ENCODE peak calls at places on chromosomes 3 and 15, in ten cellular contexts. J, D, X, C, H, U, I, R, W and O are unnamed samples.

GRCh38 chr15:67882487-67883227 is 42.8 kb upstream of the RNU6-1 start:
- DNase-seq in J (no peak), D (no peak), X (no peak), C (no peak), H (no peak), U (no peak), I (no peak), R (no peak), W (no peak), O (no peak)

GRCh38 chr15:84671211-84671610 is 13.2 kb upstream of the NMB start:
- DNase-seq in J (no peak), D (no peak), X (no peak), C (peak; percentile 22), H (peak; percentile 46), U (no peak), I (no peak), R (no peak), W (no peak), O (no peak)

GRCh38 chr3:122982202-122983185 is 45.1 kb downstream of the SEMA5B start:
- DNase-seq in J (no peak), D (no peak), X (no peak), C (no peak), H (no peak), U (no peak), I (no peak), R (no peak), W (no peak), O (peak; percentile 32)

GRCh38 chr3:28808068-28808467 is 459.4 kb upstream of the AZI2 start:
- DNase-seq in J (no peak), D (no peak), X (no peak), C (no peak), H (no peak), U (no peak), I (no peak), R (no peak), W (no peak), O (no peak)

GRCh38 chr15:58568157-58568571 is 136.4 kb downstream of the LIPC start:
- DNase-seq in J (peak; percentile 51), D (no peak), X (no peak), C (peak; percentile 72), H (no peak), U (no peak), I (no peak), R (peak; percentile 75), W (no peak), O (peak; percentile 74)

GRCh38 chr3:65927576-65927975 is 111.1 kb downstream of the MAGI1 start:
- DNase-seq in J (peak; percentile 51), D (no peak), X (no peak), C (no peak), H (peak; percentile 41), U (no peak), I (no peak), R (peak; percentile 69), W (no peak), O (no peak)

GRCh38 chr3:11464356-11464755 is 179.4 kb downstream of the VGLL4 start:
- DNase-seq in J (no peak), D (no peak), X (no peak), C (no peak), H (no peak), U (no peak), I (no peak), R (no peak), W (no peak), O (no peak)

GRCh38 chr3:117586161-117586560 is 876.6 kb downstream of the TUSC7 start:
- DNase-seq in J (no peak), D (no peak), X (no peak), C (no peak), H (no peak), U (no peak), I (peak; percentile 38), R (no peak), W (no peak), O (no peak)

GRCh38 chr3:111315911-111316310 is 226.1 kb upstream of the CD96 start:
- DNase-seq in J (no peak), D (peak; percentile 26), X (no peak), C (no peak), H (peak; percentile 50), U (no peak), I (peak; percentile 12), R (no peak), W (no peak), O (no peak)

GRCh38 chr3:32733631-32734229 is 48.7 kb downstream of the CNOT10 start:
- DNase-seq in J (no peak), D (peak; percentile 37), X (no peak), C (peak; percentile 55), H (peak; percentile 50), U (no peak), I (no peak), R (no peak), W (no peak), O (no peak)

GRCh38 chr15:88911766-88912118 is 1.4 kb downstream of the MFGE8 start:
- DNase-seq in J (no peak), D (peak; percentile 50), X (no peak), C (no peak), H (peak; percentile 50), U (no peak), I (no peak), R (peak; percentile 38), W (no peak), O (no peak)

GRCh38 chr3:101703169-101703568 is 16.7 kb upstream of the RPL24 start:
- DNase-seq in J (no peak), D (no peak), X (no peak), C (peak; percentile 40), H (peak; percentile 72), U (no peak), I (no peak), R (peak; percentile 41), W (no peak), O (no peak)

GRCh38 chr3:41900265-41900664 is 61.6 kb downstream of the ULK4 start:
- DNase-seq in J (no peak), D (peak; percentile 9), X (no peak), C (peak; percentile 62), H (peak; percentile 29), U (peak; percentile 26), I (no peak), R (no peak), W (no peak), O (no peak)

GRCh38 chr3:12974316-12974715 is 98.9 kb downstream of the IQSEC1 start:
- DNase-seq in J (no peak), D (no peak), X (no peak), C (no peak), H (no peak), U (no peak), I (no peak), R (no peak), W (no peak), O (no peak)

GRCh38 chr3:77251136-77251535 is 211.2 kb downstream of the ROBO2 start:
- DNase-seq in J (no peak), D (no peak), X (no peak), C (no peak), H (no peak), U (no peak), I (no peak), R (no peak), W (no peak), O (no peak)

GRCh38 chr3:126261037-126261436 is 80.7 kb upstream of the ALDH1L1 start:
- DNase-seq in J (peak; percentile 53), D (peak; percentile 60), X (peak; percentile 30), C (no peak), H (peak; percentile 30), U (no peak), I (peak; percentile 55), R (peak; percentile 45), W (no peak), O (peak; percentile 46)

GRCh38 chr3:102255736-102256135 is 179.1 kb upstream of the ZPLD1 start:
- DNase-seq in J (no peak), D (no peak), X (no peak), C (no peak), H (no peak), U (no peak), I (no peak), R (no peak), W (no peak), O (no peak)

GRCh38 chr15:38463893-38464292 is 10.0 kb downstream of the FAM98B start:
- DNase-seq in J (no peak), D (no peak), X (no peak), C (no peak), H (no peak), U (no peak), I (peak; percentile 73), R (no peak), W (no peak), O (no peak)

GRCh38 chr15:96337991-96338771 is 7.7 kb downstream of the NR2F2 start:
- DNase-seq in J (no peak), D (no peak), X (no peak), C (peak; percentile 30), H (no peak), U (no peak), I (no peak), R (no peak), W (no peak), O (peak; percentile 14)

GRCh38 chr15:90037961-90038633 is 37.0 kb downstream of the ZNF710 start:
- DNase-seq in J (no peak), D (no peak), X (no peak), C (peak; percentile 44), H (peak; percentile 28), U (no peak), I (no peak), R (no peak), W (peak; percentile 31), O (no peak)

GRCh38 chr3:46878796-46879436 is 1.4 kb downstream of the PTH1R start:
- DNase-seq in J (no peak), D (peak; percentile 79), X (no peak), C (no peak), H (peak; percentile 30), U (no peak), I (no peak), R (peak; percentile 60), W (no peak), O (no peak)

GRCh38 chr3:171811059-171811912 is 1.0 kb upstream of the PLD1 start:
- DNase-seq in J (no peak), D (peak; percentile 74), X (no peak), C (peak; percentile 87), H (peak; percentile 95), U (peak; percentile 97), I (no peak), R (no peak), W (no peak), O (no peak)

GRCh38 chr3:31275038-31275562 is 257.6 kb upstream of the STT3B start:
- DNase-seq in J (peak; percentile 27), D (peak; percentile 31), X (no peak), C (peak; percentile 74), H (peak; percentile 68), U (no peak), I (no peak), R (peak; percentile 21), W (no peak), O (no peak)

GRCh38 chr15:66714543-66714981 is 12.5 kb downstream of the SMAD6 start:
- DNase-seq in J (no peak), D (no peak), X (no peak), C (peak; percentile 64), H (peak; percentile 36), U (no peak), I (no peak), R (no peak), W (no peak), O (no peak)

GRCh38 chr3:189342811-189343210 is 171.0 kb downstream of the TPRG1 start:
- DNase-seq in J (no peak), D (no peak), X (no peak), C (no peak), H (no peak), U (no peak), I (no peak), R (no peak), W (no peak), O (no peak)

GRCh38 chr15:93382196-93382820 is 293.3 kb upstream of the RGMA start:
- DNase-seq in J (peak; percentile 40), D (no peak), X (no peak), C (no peak), H (no peak), U (no peak), I (peak; percentile 58), R (no peak), W (no peak), O (no peak)

GRCh38 chr3:75001330-75001729 is 386.9 kb upstream of the CNTN3 start:
- DNase-seq in J (no peak), D (no peak), X (no peak), C (no peak), H (peak; percentile 1), U (no peak), I (no peak), R (no peak), W (no peak), O (no peak)

GRCh38 chr3:50652709-50653108 is 22.0 kb upstream of the DOCK3 start:
- DNase-seq in J (peak; percentile 48), D (peak; percentile 33), X (no peak), C (peak; percentile 35), H (peak; percentile 54), U (no peak), I (no peak), R (peak; percentile 78), W (peak; percentile 40), O (peak; percentile 47)